ENCODE peak calls at places on chromosome 21, in ten cellular contexts. One of them, this sample, is unnamed.

GRCh38 chr21:29092102-29092959 is 18.9 kb upstream of the CCT8 start:
- DNase-seq in H1: no peak
- DNase-seq in KG1: no peak
- DNase-seq in stimulated activated CD8-positive, alpha-beta memory T cell treated with anti-CD3 and anti-CD28 coated beads, Interleukin-15, amount 100 ng/mL, for 24 hours: no peak
- DNase-seq in AG08396: no peak
- DNase-seq in HuH-7.5: no peak
- DNase-seq in ascending aorta: no peak
- DNase-seq in head of caudate nucleus: no peak
- DNase-seq in mucosa of gallbladder: no peak
- DNase-seq in T-helper 2 cell: no peak
- DNase-seq in this sample: no peak

GRCh38 chr21:15826147-15826780 is 96.5 kb downstream of the USP25 start:
- DNase-seq in H1: no peak
- DNase-seq in KG1: no peak
- DNase-seq in stimulated activated CD8-positive, alpha-beta memory T cell treated with anti-CD3 and anti-CD28 coated beads, Interleukin-15, amount 100 ng/mL, for 24 hours: no peak
- DNase-seq in AG08396: no peak
- DNase-seq in HuH-7.5: peak
- DNase-seq in ascending aorta: no peak
- DNase-seq in head of caudate nucleus: no peak
- DNase-seq in mucosa of gallbladder: peak
- DNase-seq in T-helper 2 cell: no peak
- DNase-seq in this sample: no peak

GRCh38 chr21:44428281-44428942 is 26.9 kb upstream of the LRRC3 start:
- DNase-seq in H1: peak
- DNase-seq in KG1: no peak
- DNase-seq in stimulated activated CD8-positive, alpha-beta memory T cell treated with anti-CD3 and anti-CD28 coated beads, Interleukin-15, amount 100 ng/mL, for 24 hours: no peak
- DNase-seq in AG08396: no peak
- DNase-seq in HuH-7.5: peak
- DNase-seq in ascending aorta: no peak
- DNase-seq in head of caudate nucleus: peak
- DNase-seq in mucosa of gallbladder: no peak
- DNase-seq in T-helper 2 cell: peak
- DNase-seq in this sample: no peak

GRCh38 chr21:44370027-44370735 is 16.8 kb downstream of the TRPM2 start:
- DNase-seq in H1: peak
- DNase-seq in KG1: no peak
- DNase-seq in stimulated activated CD8-positive, alpha-beta memory T cell treated with anti-CD3 and anti-CD28 coated beads, Interleukin-15, amount 100 ng/mL, for 24 hours: no peak
- DNase-seq in AG08396: peak
- DNase-seq in HuH-7.5: peak
- DNase-seq in ascending aorta: peak
- DNase-seq in head of caudate nucleus: peak
- DNase-seq in mucosa of gallbladder: no peak
- DNase-seq in T-helper 2 cell: no peak
- DNase-seq in this sample: no peak

GRCh38 chr21:41369915-41370839 is 8.3 kb downstream of the MX2 start:
- DNase-seq in H1: peak
- DNase-seq in KG1: no peak
- DNase-seq in stimulated activated CD8-positive, alpha-beta memory T cell treated with anti-CD3 and anti-CD28 coated beads, Interleukin-15, amount 100 ng/mL, for 24 hours: no peak
- DNase-seq in AG08396: no peak
- DNase-seq in HuH-7.5: peak
- DNase-seq in ascending aorta: peak
- DNase-seq in head of caudate nucleus: no peak
- DNase-seq in mucosa of gallbladder: no peak
- DNase-seq in T-helper 2 cell: no peak
- DNase-seq in this sample: no peak

GRCh38 chr21:36415375-36415774 is 30.2 kb downstream of the CHAF1B start:
- DNase-seq in H1: no peak
- DNase-seq in KG1: no peak
- DNase-seq in stimulated activated CD8-positive, alpha-beta memory T cell treated with anti-CD3 and anti-CD28 coated beads, Interleukin-15, amount 100 ng/mL, for 24 hours: no peak
- DNase-seq in AG08396: no peak
- DNase-seq in HuH-7.5: no peak
- DNase-seq in ascending aorta: no peak
- DNase-seq in head of caudate nucleus: no peak
- DNase-seq in mucosa of gallbladder: no peak
- DNase-seq in T-helper 2 cell: no peak
- DNase-seq in this sample: no peak

GRCh38 chr21:45187646-45188045 is 100.0 kb downstream of the POFUT2 start:
- DNase-seq in H1: no peak
- DNase-seq in KG1: no peak
- DNase-seq in stimulated activated CD8-positive, alpha-beta memory T cell treated with anti-CD3 and anti-CD28 coated beads, Interleukin-15, amount 100 ng/mL, for 24 hours: no peak
- DNase-seq in AG08396: no peak
- DNase-seq in HuH-7.5: no peak
- DNase-seq in ascending aorta: no peak
- DNase-seq in head of caudate nucleus: no peak
- DNase-seq in mucosa of gallbladder: no peak
- DNase-seq in T-helper 2 cell: no peak
- DNase-seq in this sample: no peak

GRCh38 chr21:34298797-34299539 is 64.8 kb upstream of the KCNE2 start:
- DNase-seq in H1: no peak
- DNase-seq in KG1: no peak
- DNase-seq in stimulated activated CD8-positive, alpha-beta memory T cell treated with anti-CD3 and anti-CD28 coated beads, Interleukin-15, amount 100 ng/mL, for 24 hours: no peak
- DNase-seq in AG08396: no peak
- DNase-seq in HuH-7.5: no peak
- DNase-seq in ascending aorta: no peak
- DNase-seq in head of caudate nucleus: no peak
- DNase-seq in mucosa of gallbladder: no peak
- DNase-seq in T-helper 2 cell: no peak
- DNase-seq in this sample: no peak

GRCh38 chr21:32702702-32703101 is 25.1 kb downstream of the SYNJ1 start:
- DNase-seq in H1: no peak
- DNase-seq in KG1: no peak
- DNase-seq in stimulated activated CD8-positive, alpha-beta memory T cell treated with anti-CD3 and anti-CD28 coated beads, Interleukin-15, amount 100 ng/mL, for 24 hours: no peak
- DNase-seq in AG08396: peak
- DNase-seq in HuH-7.5: no peak
- DNase-seq in ascending aorta: no peak
- DNase-seq in head of caudate nucleus: no peak
- DNase-seq in mucosa of gallbladder: no peak
- DNase-seq in T-helper 2 cell: no peak
- DNase-seq in this sample: no peak

GRCh38 chr21:28069446-28069845 is 923.2 kb downstream of the LTN1 start:
- DNase-seq in H1: no peak
- DNase-seq in KG1: no peak
- DNase-seq in stimulated activated CD8-positive, alpha-beta memory T cell treated with anti-CD3 and anti-CD28 coated beads, Interleukin-15, amount 100 ng/mL, for 24 hours: no peak
- DNase-seq in AG08396: peak
- DNase-seq in HuH-7.5: no peak
- DNase-seq in ascending aorta: no peak
- DNase-seq in head of caudate nucleus: no peak
- DNase-seq in mucosa of gallbladder: no peak
- DNase-seq in T-helper 2 cell: no peak
- DNase-seq in this sample: no peak

GRCh38 chr21:46423546-46424061 is 35.1 kb upstream of the DIP2A start:
- DNase-seq in H1: no peak
- DNase-seq in KG1: no peak
- DNase-seq in stimulated activated CD8-positive, alpha-beta memory T cell treated with anti-CD3 and anti-CD28 coated beads, Interleukin-15, amount 100 ng/mL, for 24 hours: no peak
- DNase-seq in AG08396: no peak
- DNase-seq in HuH-7.5: no peak
- DNase-seq in ascending aorta: no peak
- DNase-seq in head of caudate nucleus: no peak
- DNase-seq in mucosa of gallbladder: no peak
- DNase-seq in T-helper 2 cell: no peak
- DNase-seq in this sample: no peak

This sample was measured in cerebellar nuclear complex.